ENCODE peak calls at places on chromosomes 3 and 15, in eight cellular contexts. D, L, R, V, F, Y, K and T are unnamed samples.

GRCh38 chr3:50339485-50340196 is 995 bp downstream of the RASSF1 start:
- DNase-seq in Y (no peak), F (no peak), R (no peak), L (no peak), K (no peak), V (no peak), D (no peak), T (no peak)

GRCh38 chr3:150216041-150216811 is 191.9 kb upstream of the TSC22D2 start:
- DNase-seq in F (no peak), V (no peak), D (peak), K (peak), L (peak), Y (no peak), R (peak), T (no peak)

GRCh38 chr3:149471991-149472390 is 2.5 kb upstream of the TM4SF4 start:
- DNase-seq in F (no peak), Y (no peak), V (no peak), K (no peak), D (no peak), L (no peak), R (no peak), T (no peak)

GRCh38 chr15:96553006-96553405 is 222.5 kb downstream of the NR2F2 start:
- DNase-seq in V (no peak), F (no peak), D (no peak), L (no peak), R (no peak), K (no peak), Y (no peak), T (no peak)

GRCh38 chr3:156620260-156620659 is 54.1 kb upstream of the TIPARP start:
- DNase-seq in K (peak), L (no peak), D (no peak), R (no peak), Y (no peak), F (no peak), V (no peak), T (no peak)

GRCh38 chr3:167733961-167734497 is 663 bp downstream of the PDCD10 start:
- DNase-seq in K (peak), F (no peak), V (no peak), R (peak), Y (no peak), L (no peak), D (no peak), T (no peak)

GRCh38 chr3:196979545-196979944 is 10.9 kb upstream of the PIGZ start:
- DNase-seq in V (no peak), Y (no peak), D (no peak), F (no peak), R (no peak), K (no peak), L (peak), T (no peak)

GRCh38 chr3:18098960-18099587 is 326.1 kb downstream of the SATB1 start:
- DNase-seq in L (peak), Y (no peak), F (peak), V (no peak), D (no peak), R (no peak), K (no peak), T (no peak)

GRCh38 chr15:53569756-53570480 is 189.5 kb downstream of the WDR72 start:
- DNase-seq in R (no peak), K (no peak), D (no peak), Y (no peak), F (no peak), L (no peak), V (no peak), T (no peak)

GRCh38 chr3:134473868-134474546 is 11.8 kb downstream of the ANAPC13 start:
- DNase-seq in R (peak), D (peak), F (peak), Y (peak), V (peak), L (peak), K (peak), T (no peak)

GRCh38 chr15:40258544-40258943 is 19.7 kb downstream of the PAK6 start:
- DNase-seq in D (no peak), F (no peak), Y (no peak), L (no peak), V (no peak), K (no peak), R (peak), T (no peak)

GRCh38 chr3:46835059-46835458 is 28.2 kb downstream of the MYL3 start:
- DNase-seq in Y (no peak), K (no peak), F (no peak), D (no peak), V (no peak), L (no peak), R (no peak), T (no peak)

GRCh38 chr15:93420050-93420452 is 331.0 kb upstream of the RGMA start:
- DNase-seq in V (no peak), Y (no peak), R (no peak), D (no peak), F (no peak), K (no peak), L (no peak), T (no peak)

GRCh38 chr3:98612587-98612986 is 19.2 kb upstream of the CPOX start:
- DNase-seq in F (no peak), K (no peak), V (peak), Y (no peak), R (no peak), L (no peak), D (no peak), T (no peak)

GRCh38 chr3:18119866-18120265 is 305.3 kb downstream of the SATB1 start:
- DNase-seq in K (no peak), R (no peak), V (no peak), L (no peak), F (no peak), Y (no peak), D (no peak), T (no peak)

GRCh38 chr3:17740703-17741102 is 1.7 kb downstream of the TBC1D5 start:
- DNase-seq in R (no peak), D (no peak), L (no peak), V (no peak), F (no peak), K (peak), Y (no peak), T (no peak)

GRCh38 chr15:95041297-95041696 is 809.9 kb downstream of the MCTP2 start:
- DNase-seq in D (no peak), Y (no peak), R (no peak), L (no peak), F (no peak), V (no peak), K (no peak), T (no peak)

GRCh38 chr3:195697582-195698324 is 23.0 kb upstream of the MUC20 start:
- DNase-seq in Y (no peak), R (peak), K (no peak), D (no peak), L (peak), V (no peak), F (no peak), T (no peak)

GRCh38 chr3:140296796-140297352 is 361.9 kb downstream of the CLSTN2 start:
- DNase-seq in V (no peak), K (peak), D (no peak), Y (no peak), R (no peak), F (no peak), L (peak), T (no peak)